ENCODE peak calls at places on chromosomes 5 and 9, in four cellular contexts. S is CD8-positive, alpha-beta T cell; O is tibial artery; W is uterus. T is an unnamed sample.
A peak's percentile ranks its signal among the peaks of the same experiment; 100 is the strongest.

GRCh38 chr9:94825620-94825958 is 99.1 kb downstream of the AOPEP start:
- DNase-seq in O (no peak), W (no peak), S (no peak), T (no peak)

GRCh38 chr5:73501406-73501805 is 3.2 kb downstream of the BTF3 start:
- DNase-seq in S (no peak), O (no peak), W (no peak), T (no peak)

GRCh38 chr5:9835121-9835770 is 205.1 kb upstream of the TAS2R1 start:
- DNase-seq in O (no peak), S (no peak), W (no peak), T (no peak)

GRCh38 chr9:134564431-134565170 is 77.0 kb upstream of the COL5A1 start:
- DNase-seq in S (no peak), W (peak; percentile 2), O (no peak), T (no peak)

GRCh38 chr9:4865685-4866084 is 72.9 kb downstream of the RCL1 start:
- DNase-seq in W (no peak), S (no peak), O (no peak), T (no peak)

GRCh38 chr9:131728546-131728910 is 11.3 kb downstream of the RAPGEF1 start:
- DNase-seq in S (no peak), O (no peak), W (no peak), T (no peak)

GRCh38 chr5:80502795-80503194 is 14.9 kb downstream of the FAM151B start:
- DNase-seq in O (no peak), S (no peak), W (no peak), T (no peak)

GRCh38 chr9:14351206-14351605 is 37.3 kb upstream of the NFIB start:
- DNase-seq in S (no peak), O (no peak), W (no peak), T (no peak)

GRCh38 chr5:158074992-158075769 is 216.2 kb upstream of the CLINT1 start:
- DNase-seq in O (peak; percentile 70), S (peak; percentile 11), W (peak; percentile 79), T (no peak)

GRCh38 chr9:70222354-70222753 is 36.4 kb upstream of the SMC5 start:
- DNase-seq in W (no peak), S (no peak), O (no peak), T (no peak)

GRCh38 chr9:108286807-108287206 is 569.0 kb downstream of the ACTL7B start:
- DNase-seq in W (no peak), S (no peak), O (no peak), T (no peak)

GRCh38 chr5:127031147-127031862 is 947 bp upstream of the MARCHF3 start:
- DNase-seq in W (no peak), O (peak; percentile 66), S (no peak), T (no peak)

GRCh38 chr5:98741926-98742325 is 31.5 kb upstream of the RGMB start:
- DNase-seq in O (no peak), S (no peak), W (no peak), T (no peak)

GRCh38 chr9:26210338-26210851 is 532.2 kb upstream of the TUSC1 start:
- DNase-seq in W (no peak), O (no peak), S (no peak), T (no peak)

GRCh38 chr5:72523960-72524582 is 16.9 kb upstream of the ZNF366 start:
- DNase-seq in W (no peak), O (no peak), S (no peak), T (peak; percentile 74)

GRCh38 chr9:136045595-136046554 is 49.2 kb downstream of the NACC2 start:
- DNase-seq in W (no peak), S (no peak), O (peak; percentile 69), T (no peak)

GRCh38 chr5:71013575-71013974 is 11.6 kb downstream of the NAIP start:
- DNase-seq in W (no peak), O (no peak), S (no peak), T (no peak)

GRCh38 chr9:93603011-93603410 is 26.6 kb downstream of the PHF2 start:
- DNase-seq in O (peak; percentile 41), W (no peak), S (no peak), T (no peak)

GRCh38 chr5:59609501-59610265 is 283.8 kb downstream of the PDE4D start:
- DNase-seq in W (no peak), S (no peak), O (no peak), T (no peak)

GRCh38 chr5:131280417-131280816 is 16.6 kb downstream of the CDC42SE2 start:
- DNase-seq in S (no peak), W (no peak), O (no peak), T (no peak)

GRCh38 chr5:109585012-109585599 is 104.6 kb upstream of the MAN2A1 start:
- DNase-seq in S (no peak), O (no peak), W (no peak), T (no peak)

GRCh38 chr9:93664549-93665120 is 88.3 kb downstream of the PHF2 start:
- DNase-seq in S (no peak), W (no peak), O (peak; percentile 48), T (no peak)

GRCh38 chr5:61329729-61330128 is 2.3 kb upstream of the ZSWIM6 start:
- DNase-seq in W (no peak), S (no peak), O (no peak), T (no peak)

GRCh38 chr9:11931109-11931508 is 762.1 kb upstream of the TYRP1 start:
- DNase-seq in O (no peak), W (no peak), S (no peak), T (no peak)

GRCh38 chr5:10557747-10558295 is 6.0 kb upstream of the ANKRD33B start:
- DNase-seq in S (no peak), O (no peak), W (no peak), T (no peak)

GRCh38 chr9:88046542-88046941 is 72.2 kb upstream of the CDK20 start:
- DNase-seq in O (no peak), S (no peak), W (no peak), T (no peak)
- H3K4me3 ChIP-seq in O (no peak overlapping the region), S (no peak overlapping the region), W (no peak overlapping the region), T (no peak overlapping the region)

DNA sequence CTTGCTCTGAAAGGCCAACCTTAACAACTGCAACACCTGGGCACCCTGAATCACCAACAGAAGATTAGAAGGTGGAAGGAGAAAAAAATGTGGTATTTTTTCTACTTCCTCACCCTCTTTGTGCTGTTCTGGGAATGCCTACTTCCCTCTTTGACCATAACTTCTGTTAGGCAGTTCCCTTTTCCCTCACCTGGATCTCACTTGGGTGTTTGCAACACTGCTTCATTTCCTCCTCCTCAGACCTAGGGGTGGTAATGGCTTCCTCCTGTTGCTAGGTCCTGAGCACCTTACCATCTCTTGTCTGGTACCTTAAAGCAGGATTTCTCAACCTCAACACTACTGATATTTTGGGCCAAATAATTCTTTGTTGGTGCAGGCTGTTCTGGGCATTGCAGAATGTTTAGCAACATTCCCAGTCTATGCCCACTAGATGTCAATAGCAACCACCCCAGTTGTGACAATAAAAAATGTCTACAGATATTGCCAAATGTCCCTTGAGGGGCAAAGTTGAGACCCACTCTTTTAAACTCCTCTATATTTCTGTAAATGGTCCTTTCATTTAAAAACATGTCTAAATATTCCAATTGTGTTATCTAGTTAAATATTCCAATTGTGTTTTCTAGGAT is 300.0 kb upstream of the VLDLR start:
- DNase-seq in W (no peak), O (no peak), S (no peak), T (no peak)
- TF ChIP-seq CTCF in W (no peak), O (peak; percentile 43), S (no peak), T (peak; percentile 31)

GRCh38 chr5:95995947-95996489 is 34.4 kb upstream of the ELL2 start:
- DNase-seq in W (no peak), O (no peak), S (no peak), T (no peak)
- H3K4me3 ChIP-seq in W (no peak overlapping the region), O (no peak overlapping the region), S (no peak overlapping the region), T (no peak overlapping the region)

GRCh38 chr5:25862276-25862675 is 1176.1 kb downstream of the CDH9 start:
- DNase-seq in S (no peak), O (no peak), W (no peak), T (no peak)

GRCh38 chr5:25863811-25864210 is 1174.6 kb downstream of the CDH9 start:
- DNase-seq in W (no peak), S (no peak), O (no peak), T (no peak)

DNA sequence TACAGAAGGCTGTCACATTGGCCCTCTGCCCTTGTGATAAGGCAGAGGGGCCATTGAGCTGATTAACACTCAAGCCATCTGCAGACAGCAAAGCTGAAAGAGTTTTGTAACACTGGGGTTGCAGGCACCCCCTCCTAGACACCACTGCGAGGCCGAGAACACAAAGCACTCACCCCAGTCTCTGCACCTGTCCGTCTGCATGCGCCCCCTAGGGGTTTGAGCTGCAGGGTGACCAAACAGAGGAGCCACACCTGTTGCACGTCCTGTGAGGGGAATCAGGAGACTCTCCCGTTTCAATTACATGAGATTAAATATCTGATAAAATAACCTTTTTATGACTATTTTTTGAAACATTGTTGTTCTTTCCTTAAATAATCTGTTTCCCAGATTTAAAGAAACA is 1180.4 kb downstream of the CDH9 start:
- DNase-seq in S (no peak), O (no peak), W (no peak), T (no peak)
- TF ChIP-seq CTCF in S (no peak), O (no peak), W (no peak), T (peak; percentile 41)

GRCh38 chr5:55177078-55177477 is 4.1 kb upstream of the CDC20B start:
- DNase-seq in S (no peak), O (no peak), W (no peak), T (no peak)
- H3K4me3 ChIP-seq in S (no peak overlapping the region), O (no peak overlapping the region), W (no peak overlapping the region), T (no peak overlapping the region)

DNA sequence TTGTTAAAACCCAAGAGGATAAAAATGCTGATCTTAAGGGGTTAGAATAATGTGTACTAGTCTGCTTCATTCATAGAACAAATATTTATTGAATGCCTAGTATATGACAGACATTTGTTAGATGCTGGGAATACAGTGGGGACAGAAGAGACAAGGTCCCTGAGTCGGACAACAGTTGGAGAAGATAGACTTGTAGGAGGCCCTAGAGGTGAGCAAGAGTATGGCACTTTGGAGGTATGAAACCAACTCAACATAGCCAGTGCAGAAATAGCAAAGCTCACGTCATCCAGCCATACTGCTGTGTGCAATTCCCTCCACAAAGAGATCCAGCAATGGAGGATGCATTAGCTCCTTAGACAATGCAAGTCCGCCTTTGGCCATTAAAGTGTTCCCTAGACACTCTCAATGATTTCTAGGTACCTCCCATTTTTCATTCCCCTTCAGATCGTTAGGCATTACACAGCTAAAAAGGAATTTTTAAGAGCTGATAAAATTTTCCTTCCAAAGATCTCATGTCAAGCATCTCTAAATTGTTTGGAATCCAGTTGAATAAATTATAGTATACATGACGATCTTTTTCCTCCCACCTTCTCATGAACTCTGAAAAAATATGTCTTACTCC is 1949.6 kb upstream of the WWC1 start:
- DNase-seq in W (no peak), S (no peak), O (no peak), T (no peak)
- TF ChIP-seq CTCF in W (no peak), S (no peak), O (no peak), T (no peak)